ENCODE peak calls at places on chromosomes 5 and 9, in five cellular contexts. O is SJSA1, Z is ecto neural progenitor cell, H is NCI-H774, P is aorta. I is an unnamed sample.

GRCh38 chr5:116573617-116574431 is 799 bp downstream of the SEMA6A start:
- DNase-seq in P (peak; percentile 80), O (no peak), H (no peak), Z (peak; percentile 73), I (no peak)

GRCh38 chr9:113963017-113963620 is 87.0 kb downstream of the ZNF618 start:
- DNase-seq in H (peak; percentile 17), Z (peak; percentile 65), P (no peak), O (no peak), I (peak; percentile 17)

GRCh38 chr9:91741529-91741928 is 208.5 kb downstream of the ROR2 start:
- DNase-seq in H (no peak), O (no peak), Z (no peak), P (no peak), I (no peak)

GRCh38 chr5:56454219-56454862 is 221.2 kb upstream of the ANKRD55 start:
- DNase-seq in Z (no peak), O (no peak), P (no peak), H (no peak), I (no peak)

GRCh38 chr9:14219865-14220655 is 93.9 kb downstream of the NFIB start:
- DNase-seq in O (no peak), H (no peak), P (no peak), Z (no peak), I (no peak)

GRCh38 chr5:91243859-91244258 is 139.3 kb downstream of the ARRDC3 start:
- DNase-seq in H (no peak), O (no peak), P (no peak), Z (no peak), I (no peak)

GRCh38 chr5:10746711-10747110 is 14.3 kb downstream of the DAP start:
- DNase-seq in P (no peak), Z (no peak), O (no peak), H (no peak), I (no peak)

GRCh38 chr9:37512439-37512838 is 26.7 kb downstream of the POLR1E start:
- DNase-seq in P (peak; percentile 73), O (no peak), Z (no peak), H (no peak), I (no peak)

GRCh38 chr5:171207256-171207866 is 101.7 kb upstream of the TLX3 start:
- DNase-seq in H (no peak), Z (no peak), P (no peak), O (no peak), I (peak; percentile 1)

GRCh38 chr5:133863857-133864585 is 104.4 kb downstream of the C5orf15 start:
- DNase-seq in P (peak; percentile 57), O (no peak), Z (no peak), H (no peak), I (no peak)

GRCh38 chr9:134600836-134601638 is 40.6 kb upstream of the COL5A1 start:
- DNase-seq in Z (no peak), O (no peak), H (no peak), P (no peak), I (no peak)

GRCh38 chr9:8733096-8733954 is 933.7 kb upstream of the DMAC1 start:
- DNase-seq in O (no peak), H (peak; percentile 18), P (peak; percentile 88), Z (peak; percentile 68), I (no peak)

GRCh38 chr5:19498852-19499251 is 489.1 kb downstream of the CDH18 start:
- DNase-seq in H (no peak), Z (no peak), P (no peak), O (no peak), I (no peak)

GRCh38 chr5:128537306-128537998 is 593 bp downstream of the FBN2 start:
- DNase-seq in H (peak; percentile 38), Z (peak; percentile 74), O (peak; percentile 57), P (peak; percentile 78), I (no peak)

GRCh38 chr5:138947780-138948179 is 72.6 kb upstream of the LRRTM2 start:
- DNase-seq in H (no peak), P (no peak), Z (no peak), O (no peak), I (no peak)

GRCh38 chr5:17443333-17444125 is 54.5 kb upstream of the TAF11L2 start:
- DNase-seq in H (no peak), P (no peak), Z (no peak), O (no peak), I (no peak)

GRCh38 chr5:33824516-33825195 is 67.1 kb downstream of the ADAMTS12 start:
- DNase-seq in O (no peak), P (no peak), Z (no peak), H (no peak), I (no peak)

GRCh38 chr5:179679014-179679674 is 1.7 kb downstream of the CBY3 start:
- DNase-seq in P (peak; percentile 92), O (no peak), H (peak; percentile 66), Z (peak; percentile 80), I (no peak)

GRCh38 chr9:105425817-105426433 is 21.9 kb upstream of the FSD1L start:
- DNase-seq in P (no peak), O (no peak), Z (no peak), H (no peak), I (no peak)

GRCh38 chr9:3464033-3464638 is 61.7 kb downstream of the RFX3 start:
- DNase-seq in H (no peak), O (no peak), Z (no peak), P (no peak), I (no peak)

GRCh38 chr5:123044926-123045617 is 8.5 kb upstream of the PPIC start:
- DNase-seq in P (no peak), H (no peak), Z (no peak), O (no peak), I (no peak)

GRCh38 chr9:110066929-110067716 is 140.8 kb downstream of the C9orf152 start:
- DNase-seq in Z (no peak), P (no peak), H (no peak), O (no peak), I (no peak)

GRCh38 chr9:23375511-23375910 is 450.5 kb downstream of the ELAVL2 start:
- DNase-seq in P (no peak), O (no peak), H (no peak), Z (no peak), I (no peak)

GRCh38 chr9:69946800-69947437 is 96.7 kb upstream of the MAMDC2 start:
- DNase-seq in Z (no peak), O (peak; percentile 71), P (no peak), H (no peak), I (no peak)

GRCh38 chr5:122156724-122157325 is 27.5 kb downstream of the ZNF474 start:
- DNase-seq in O (no peak), H (no peak), Z (no peak), P (no peak), I (no peak)

I was measured in GM19239.